ENCODE peak calls at places on chromosomes 6 and 20, in eight cellular contexts. K, L, J, F, U, S, A and O are unnamed samples.

GRCh38 chr6:28807682-28808280 is 116.0 kb downstream of the TRIM27 start:
- DNase-seq in A (no peak), S (peak), J (no peak), F (no peak), L (peak), U (no peak), K (peak), O (no peak)

GRCh38 chr6:168326294-168327261 is 7.0 kb upstream of the DACT2 start:
- DNase-seq in K (no peak), S (peak), A (no peak), U (no peak), F (no peak), L (no peak), J (no peak), O (no peak)

GRCh38 chr20:10676518-10676917 is 2.7 kb upstream of the JAG1 start:
- DNase-seq in L (no peak), A (no peak), F (no peak), S (no peak), J (no peak), U (no peak), K (no peak), O (no peak)

GRCh38 chr20:8215516-8215915 is 83.5 kb downstream of the PLCB1 start:
- DNase-seq in F (no peak), K (no peak), L (no peak), U (no peak), J (no peak), S (peak), A (no peak), O (no peak)

GRCh38 chr20:32052792-32053362 is 835 bp downstream of the HCK start:
- DNase-seq in J (no peak), F (peak), L (no peak), U (peak), S (no peak), A (no peak), K (peak), O (peak)

GRCh38 chr6:157538698-157539097 is 157.7 kb downstream of the ZDHHC14 start:
- DNase-seq in A (no peak), F (no peak), K (no peak), U (no peak), J (no peak), L (no peak), S (no peak), O (no peak)

GRCh38 chr6:80728830-80729229 is 622.4 kb downstream of the BCKDHB start:
- DNase-seq in J (no peak), A (no peak), U (no peak), F (no peak), K (no peak), L (no peak), S (no peak), O (no peak)

GRCh38 chr6:99993533-99994251 is at the start of gene MCHR2:
- DNase-seq in A (no peak), K (peak), J (no peak), F (no peak), L (peak), U (no peak), S (no peak), O (no peak)

GRCh38 chr6:168016756-168017525 is 19.5 kb downstream of the KIF25 start:
- DNase-seq in J (no peak), K (peak), F (no peak), S (no peak), U (no peak), A (no peak), L (no peak), O (no peak)

GRCh38 chr6:96907498-96907897 is 9.8 kb upstream of the NDUFAF4 start:
- DNase-seq in K (no peak), A (no peak), S (peak), U (no peak), F (no peak), L (no peak), J (no peak), O (no peak)

GRCh38 chr6:6547111-6547879 is 41.2 kb upstream of the LY86 start:
- DNase-seq in F (peak), U (peak), K (peak), L (peak), J (peak), A (peak), S (peak), O (peak)

GRCh38 chr6:77030929-77031674 is 432.2 kb downstream of the HTR1B start:
- DNase-seq in S (peak), L (no peak), U (no peak), A (no peak), K (no peak), F (no peak), J (peak), O (no peak)

GRCh38 chr6:34146021-34146782 is at the start of gene GRM4:
- DNase-seq in S (no peak), K (no peak), A (no peak), J (no peak), U (no peak), L (no peak), F (no peak), O (no peak)